ENCODE peak calls at places on chromosomes 2 and 18, in five cellular contexts. One of them, this sample, is unnamed.

GRCh38 chr18:8994603-8995002 is 107.9 kb upstream of the NDUFV2 start:
- DNase-seq in CD4-positive, alpha-beta T cell: no peak
- DNase-seq in CD8-positive, alpha-beta memory T cell: no peak
- DNase-seq in heart right ventricle: no peak
- DNase-seq in CD4-positive, CD25-positive, alpha-beta regulatory T cell: no peak
- DNase-seq in this sample: no peak

GRCh38 chr2:184577741-184578140 is 20.6 kb upstream of the ZNF804A start:
- DNase-seq in CD8-positive, alpha-beta memory T cell: no peak
- DNase-seq in CD4-positive, CD25-positive, alpha-beta regulatory T cell: no peak
- DNase-seq in heart right ventricle: no peak
- DNase-seq in CD4-positive, alpha-beta T cell: no peak
- DNase-seq in this sample: no peak

GRCh38 chr2:227877359-227878309 is 6.2 kb downstream of the DAW1 start:
- DNase-seq in CD4-positive, alpha-beta T cell: no peak
- DNase-seq in CD8-positive, alpha-beta memory T cell: no peak
- DNase-seq in heart right ventricle: no peak
- DNase-seq in CD4-positive, CD25-positive, alpha-beta regulatory T cell: no peak
- DNase-seq in this sample: no peak

GRCh38 chr2:9739508-9739907 is 103.8 kb upstream of the TAF1B start:
- DNase-seq in CD8-positive, alpha-beta memory T cell: peak; percentile 41
- DNase-seq in heart right ventricle: peak; percentile 86
- DNase-seq in CD4-positive, alpha-beta T cell: peak; percentile 59
- DNase-seq in CD4-positive, CD25-positive, alpha-beta regulatory T cell: peak; percentile 48
- DNase-seq in this sample: no peak

GRCh38 chr2:238914648-238915015 is 66.7 kb downstream of the TWIST2 start:
- DNase-seq in CD8-positive, alpha-beta memory T cell: no peak
- DNase-seq in CD4-positive, alpha-beta T cell: no peak
- DNase-seq in heart right ventricle: no peak
- DNase-seq in CD4-positive, CD25-positive, alpha-beta regulatory T cell: no peak
- DNase-seq in this sample: no peak

GRCh38 chr2:165698621-165698946 is 95.5 kb downstream of the GALNT3 start:
- DNase-seq in CD8-positive, alpha-beta memory T cell: no peak
- DNase-seq in CD4-positive, alpha-beta T cell: no peak
- DNase-seq in CD4-positive, CD25-positive, alpha-beta regulatory T cell: no peak
- DNase-seq in heart right ventricle: no peak
- DNase-seq in this sample: peak; percentile 31

GRCh38 chr18:3869848-3870247 is 419.9 kb downstream of the TGIF1 start:
- DNase-seq in CD8-positive, alpha-beta memory T cell: no peak
- DNase-seq in heart right ventricle: no peak
- DNase-seq in CD4-positive, alpha-beta T cell: no peak
- DNase-seq in CD4-positive, CD25-positive, alpha-beta regulatory T cell: no peak
- DNase-seq in this sample: no peak

GRCh38 chr2:173623411-173624076 is 268.9 kb downstream of the CDCA7 start:
- DNase-seq in heart right ventricle: no peak
- DNase-seq in CD4-positive, CD25-positive, alpha-beta regulatory T cell: no peak
- DNase-seq in CD8-positive, alpha-beta memory T cell: no peak
- DNase-seq in CD4-positive, alpha-beta T cell: no peak
- DNase-seq in this sample: no peak

GRCh38 chr2:234463626-234464290 is 33.1 kb downstream of the ARL4C start:
- DNase-seq in CD4-positive, CD25-positive, alpha-beta regulatory T cell: peak; percentile 84
- DNase-seq in heart right ventricle: no peak
- DNase-seq in CD8-positive, alpha-beta memory T cell: peak; percentile 85
- DNase-seq in CD4-positive, alpha-beta T cell: peak; percentile 77
- DNase-seq in this sample: no peak

GRCh38 chr2:46547223-46548102 is 68.1 kb downstream of the TMEM247 start:
- DNase-seq in heart right ventricle: peak; percentile 52
- DNase-seq in CD8-positive, alpha-beta memory T cell: no peak
- DNase-seq in CD4-positive, CD25-positive, alpha-beta regulatory T cell: no peak
- DNase-seq in CD4-positive, alpha-beta T cell: no peak
- DNase-seq in this sample: peak; percentile 44

GRCh38 chr2:47008381-47009280 is 93.0 kb upstream of the MCFD2 start:
- DNase-seq in heart right ventricle: peak; percentile 62
- DNase-seq in CD4-positive, alpha-beta T cell: no peak
- DNase-seq in CD4-positive, CD25-positive, alpha-beta regulatory T cell: no peak
- DNase-seq in CD8-positive, alpha-beta memory T cell: no peak
- DNase-seq in this sample: peak; percentile 39

GRCh38 chr2:205704101-205704741 is 21.9 kb downstream of the NRP2 start:
- DNase-seq in heart right ventricle: no peak
- DNase-seq in CD4-positive, CD25-positive, alpha-beta regulatory T cell: no peak
- DNase-seq in CD4-positive, alpha-beta T cell: no peak
- DNase-seq in CD8-positive, alpha-beta memory T cell: no peak
- DNase-seq in this sample: no peak

GRCh38 chr2:20592106-20593071 is 58.5 kb downstream of the HS1BP3 start:
- DNase-seq in CD4-positive, CD25-positive, alpha-beta regulatory T cell: no peak
- DNase-seq in heart right ventricle: peak; percentile 4
- DNase-seq in CD8-positive, alpha-beta memory T cell: no peak
- DNase-seq in CD4-positive, alpha-beta T cell: no peak
- DNase-seq in this sample: no peak

GRCh38 chr2:173286153-173286809 is 68.4 kb upstream of the CDCA7 start:
- DNase-seq in CD8-positive, alpha-beta memory T cell: no peak
- DNase-seq in CD4-positive, alpha-beta T cell: no peak
- DNase-seq in CD4-positive, CD25-positive, alpha-beta regulatory T cell: no peak
- DNase-seq in heart right ventricle: no peak
- DNase-seq in this sample: no peak

GRCh38 chr2:221911316-221911715 is 339.2 kb upstream of the EPHA4 start:
- DNase-seq in CD4-positive, alpha-beta T cell: no peak
- DNase-seq in CD4-positive, CD25-positive, alpha-beta regulatory T cell: no peak
- DNase-seq in CD8-positive, alpha-beta memory T cell: no peak
- DNase-seq in heart right ventricle: no peak
- DNase-seq in this sample: no peak

GRCh38 chr2:175805442-175806114 is 196.5 kb downstream of the LNPK start:
- DNase-seq in CD4-positive, CD25-positive, alpha-beta regulatory T cell: no peak
- DNase-seq in heart right ventricle: no peak
- DNase-seq in CD4-positive, alpha-beta T cell: no peak
- DNase-seq in CD8-positive, alpha-beta memory T cell: no peak
- DNase-seq in this sample: no peak

GRCh38 chr18:74775239-74775638 is 177.6 kb downstream of the ZNF407 start:
- DNase-seq in CD4-positive, CD25-positive, alpha-beta regulatory T cell: no peak
- DNase-seq in CD8-positive, alpha-beta memory T cell: no peak
- DNase-seq in heart right ventricle: no peak
- DNase-seq in CD4-positive, alpha-beta T cell: no peak
- DNase-seq in this sample: no peak

DNA sequence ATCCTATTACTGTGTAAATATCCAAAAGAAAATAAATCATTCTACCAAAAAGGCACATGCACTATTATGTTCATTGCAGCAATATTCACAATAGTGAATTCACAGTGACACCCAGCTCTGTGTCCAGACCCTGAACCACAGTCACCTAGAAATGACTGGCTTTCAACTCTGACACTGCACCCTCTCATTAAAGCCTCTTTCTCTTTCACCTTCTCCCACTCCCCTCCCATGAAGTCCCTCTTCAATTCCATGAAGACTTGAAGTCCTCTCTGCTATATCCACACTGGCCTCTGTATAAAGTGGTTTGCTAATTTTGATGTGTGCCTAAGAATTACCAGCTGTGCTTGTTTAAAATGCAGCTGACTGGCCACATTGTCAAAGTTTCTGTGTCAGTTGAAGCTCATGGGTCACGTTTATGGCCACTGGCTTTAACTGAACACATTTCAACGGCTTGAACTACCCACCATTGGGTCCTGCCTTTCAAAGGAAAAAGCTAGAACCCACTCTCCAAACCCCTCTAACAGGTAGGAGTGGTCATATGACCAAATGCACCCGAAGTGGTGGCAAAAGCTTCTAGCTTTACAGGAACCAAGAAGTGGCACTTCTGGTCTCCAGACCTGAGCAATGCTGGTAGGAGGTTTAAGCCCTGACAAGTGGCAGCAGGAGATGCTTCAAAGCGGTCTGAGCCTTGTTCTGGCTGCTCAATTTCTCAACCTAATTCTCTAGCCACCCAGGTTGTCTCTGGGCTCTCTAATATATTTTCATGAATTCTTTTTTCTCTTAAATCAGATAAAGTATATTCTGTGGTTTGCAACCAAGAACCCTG is 34.3 kb downstream of the B4GALT6 start:
- DNase-seq in heart right ventricle: no peak
- DNase-seq in CD4-positive, CD25-positive, alpha-beta regulatory T cell: no peak
- DNase-seq in CD8-positive, alpha-beta memory T cell: no peak
- DNase-seq in CD4-positive, alpha-beta T cell: no peak
- DNase-seq in this sample: no peak
- H3K27ac ChIP-seq in heart right ventricle: no peak overlapping the region
- H3K27ac ChIP-seq in CD4-positive, CD25-positive, alpha-beta regulatory T cell: no peak overlapping the region
- H3K27ac ChIP-seq in CD8-positive, alpha-beta memory T cell: no peak overlapping the region
- H3K27ac ChIP-seq in CD4-positive, alpha-beta T cell: no peak overlapping the region
- H3K27ac ChIP-seq in this sample: no peak overlapping the region

GRCh38 chr2:197121255-197121654 is 189.3 kb downstream of the ANKRD44 start:
- DNase-seq in CD4-positive, CD25-positive, alpha-beta regulatory T cell: no peak
- DNase-seq in CD8-positive, alpha-beta memory T cell: no peak
- DNase-seq in CD4-positive, alpha-beta T cell: no peak
- DNase-seq in heart right ventricle: no peak
- DNase-seq in this sample: no peak
- H3K27ac ChIP-seq in CD4-positive, CD25-positive, alpha-beta regulatory T cell: no peak overlapping the region
- H3K27ac ChIP-seq in CD8-positive, alpha-beta memory T cell: no peak overlapping the region
- H3K27ac ChIP-seq in CD4-positive, alpha-beta T cell: peak overlapping the region; percentile 21
- H3K27ac ChIP-seq in heart right ventricle: no peak overlapping the region
- H3K27ac ChIP-seq in this sample: no peak overlapping the region

GRCh38 chr2:204535356-204535755 is 9.9 kb upstream of the PARD3B start:
- DNase-seq in CD4-positive, alpha-beta T cell: no peak
- DNase-seq in heart right ventricle: no peak
- DNase-seq in CD8-positive, alpha-beta memory T cell: no peak
- DNase-seq in CD4-positive, CD25-positive, alpha-beta regulatory T cell: no peak
- DNase-seq in this sample: no peak

GRCh38 chr2:204535764-204536163 is 9.5 kb upstream of the PARD3B start:
- DNase-seq in CD8-positive, alpha-beta memory T cell: no peak
- DNase-seq in CD4-positive, alpha-beta T cell: no peak
- DNase-seq in CD4-positive, CD25-positive, alpha-beta regulatory T cell: no peak
- DNase-seq in heart right ventricle: no peak
- DNase-seq in this sample: no peak

GRCh38 chr2:204541637-204542036 is 3.6 kb upstream of the PARD3B start:
- DNase-seq in heart right ventricle: no peak
- DNase-seq in CD4-positive, alpha-beta T cell: no peak
- DNase-seq in CD8-positive, alpha-beta memory T cell: no peak
- DNase-seq in CD4-positive, CD25-positive, alpha-beta regulatory T cell: no peak
- DNase-seq in this sample: no peak

GRCh38 chr2:204539010-204539385 is 6.3 kb upstream of the PARD3B start:
- DNase-seq in CD4-positive, alpha-beta T cell: no peak
- DNase-seq in CD8-positive, alpha-beta memory T cell: no peak
- DNase-seq in heart right ventricle: no peak
- DNase-seq in CD4-positive, CD25-positive, alpha-beta regulatory T cell: no peak
- DNase-seq in this sample: no peak

DNA sequence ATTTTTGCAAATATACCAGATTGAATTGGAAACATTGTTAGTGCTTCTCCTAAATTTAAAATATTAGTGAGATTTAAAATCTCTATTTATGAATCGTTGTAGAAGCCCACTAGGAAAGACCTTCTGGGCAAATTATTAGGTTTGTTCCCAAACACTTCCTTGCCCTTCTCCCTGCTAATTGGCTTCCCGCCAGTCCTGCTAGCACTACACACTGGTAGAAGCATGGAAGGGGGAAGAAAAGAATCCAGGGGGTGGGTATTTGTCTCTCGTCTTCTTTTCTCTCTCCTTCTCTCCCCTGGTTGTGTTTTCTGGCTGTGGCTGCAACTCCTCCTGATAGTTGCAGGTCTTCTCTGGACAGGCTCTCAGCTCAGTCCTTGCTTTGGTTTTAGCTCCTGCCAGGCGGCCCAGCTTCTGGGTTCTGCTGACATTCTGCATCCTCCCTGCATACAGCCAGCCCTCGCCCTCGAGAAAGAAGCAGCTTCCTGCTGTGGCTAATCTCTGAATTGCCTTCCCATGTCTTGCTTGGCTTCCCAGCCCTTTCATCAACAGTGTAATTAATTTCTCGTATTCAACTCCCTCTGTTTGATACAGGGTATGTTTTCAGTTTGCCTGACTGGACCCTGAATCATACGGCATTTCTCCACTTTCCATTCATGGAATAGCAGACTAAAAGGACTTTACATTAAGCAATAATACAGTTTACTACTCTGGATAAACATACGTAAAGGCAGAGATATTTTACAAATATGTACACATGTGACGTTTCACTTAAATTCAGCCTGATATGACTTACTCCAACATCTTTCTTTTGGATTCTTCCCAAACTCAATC is 6.9 kb upstream of the PARD3B start:
- DNase-seq in CD4-positive, alpha-beta T cell: no peak
- DNase-seq in CD8-positive, alpha-beta memory T cell: no peak
- DNase-seq in CD4-positive, CD25-positive, alpha-beta regulatory T cell: no peak
- DNase-seq in heart right ventricle: no peak
- DNase-seq in this sample: no peak
- H3K27ac ChIP-seq in CD4-positive, alpha-beta T cell: no peak overlapping the region
- H3K27ac ChIP-seq in CD8-positive, alpha-beta memory T cell: no peak overlapping the region
- H3K27ac ChIP-seq in CD4-positive, CD25-positive, alpha-beta regulatory T cell: no peak overlapping the region
- H3K27ac ChIP-seq in heart right ventricle: no peak overlapping the region
- H3K27ac ChIP-seq in this sample: no peak overlapping the region

GRCh38 chr2:53827398-53828175 is 32.2 kb downstream of the GPR75 start:
- DNase-seq in CD8-positive, alpha-beta memory T cell: no peak
- DNase-seq in heart right ventricle: no peak
- DNase-seq in CD4-positive, alpha-beta T cell: no peak
- DNase-seq in CD4-positive, CD25-positive, alpha-beta regulatory T cell: no peak
- DNase-seq in this sample: peak; percentile 42
- H3K27ac ChIP-seq in CD8-positive, alpha-beta memory T cell: no peak overlapping the region
- H3K27ac ChIP-seq in heart right ventricle: peak overlapping the region; percentile 76
- H3K27ac ChIP-seq in CD4-positive, alpha-beta T cell: no peak overlapping the region
- H3K27ac ChIP-seq in CD4-positive, CD25-positive, alpha-beta regulatory T cell: no peak overlapping the region
- H3K27ac ChIP-seq in this sample: peak overlapping the region; percentile 69

GRCh38 chr2:127770973-127771735 is 39.8 kb downstream of the WDR33 start:
- DNase-seq in CD4-positive, alpha-beta T cell: no peak
- DNase-seq in CD8-positive, alpha-beta memory T cell: no peak
- DNase-seq in heart right ventricle: no peak
- DNase-seq in CD4-positive, CD25-positive, alpha-beta regulatory T cell: no peak
- DNase-seq in this sample: no peak

GRCh38 chr2:127768775-127769479 is 42.0 kb downstream of the WDR33 start:
- DNase-seq in CD4-positive, CD25-positive, alpha-beta regulatory T cell: no peak
- DNase-seq in CD8-positive, alpha-beta memory T cell: no peak
- DNase-seq in CD4-positive, alpha-beta T cell: no peak
- DNase-seq in heart right ventricle: no peak
- DNase-seq in this sample: no peak

GRCh38 chr2:127769587-127769986 is 41.4 kb downstream of the WDR33 start:
- DNase-seq in CD8-positive, alpha-beta memory T cell: no peak
- DNase-seq in CD4-positive, CD25-positive, alpha-beta regulatory T cell: no peak
- DNase-seq in CD4-positive, alpha-beta T cell: no peak
- DNase-seq in heart right ventricle: no peak
- DNase-seq in this sample: no peak

GRCh38 chr2:127776122-127776780 is 34.7 kb downstream of the WDR33 start:
- DNase-seq in CD4-positive, CD25-positive, alpha-beta regulatory T cell: no peak
- DNase-seq in heart right ventricle: no peak
- DNase-seq in CD8-positive, alpha-beta memory T cell: no peak
- DNase-seq in CD4-positive, alpha-beta T cell: no peak
- DNase-seq in this sample: no peak

DNA sequence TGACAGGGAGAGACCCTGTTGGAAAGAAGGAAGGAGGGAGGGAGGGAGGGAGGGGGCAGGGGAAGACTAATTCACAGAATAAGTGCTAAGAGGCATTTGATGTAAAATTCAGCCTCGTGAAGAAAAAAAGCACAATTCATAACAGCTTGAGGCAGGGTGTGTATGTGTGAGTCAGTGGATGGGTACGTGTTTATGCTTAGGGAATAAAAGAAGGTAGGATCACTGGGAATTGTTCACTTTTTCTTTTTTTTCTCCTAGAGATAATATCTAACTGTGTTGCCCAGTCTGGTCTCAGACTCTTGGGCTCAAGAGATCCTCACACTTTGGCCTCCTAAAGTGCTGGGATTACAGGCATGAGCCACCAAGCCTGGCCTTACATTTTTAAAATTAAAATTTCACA is 39.2 kb downstream of the WDR33 start:
- DNase-seq in CD4-positive, alpha-beta T cell: no peak
- DNase-seq in CD8-positive, alpha-beta memory T cell: no peak
- DNase-seq in CD4-positive, CD25-positive, alpha-beta regulatory T cell: no peak
- DNase-seq in heart right ventricle: no peak
- DNase-seq in this sample: no peak
- H3K27ac ChIP-seq in CD4-positive, alpha-beta T cell: no peak overlapping the region
- H3K27ac ChIP-seq in CD8-positive, alpha-beta memory T cell: no peak overlapping the region
- H3K27ac ChIP-seq in CD4-positive, CD25-positive, alpha-beta regulatory T cell: no peak overlapping the region
- H3K27ac ChIP-seq in heart right ventricle: no peak overlapping the region
- H3K27ac ChIP-seq in this sample: no peak overlapping the region

GRCh38 chr2:151770995-151771394 is 36.7 kb upstream of the NEB start:
- DNase-seq in heart right ventricle: no peak
- DNase-seq in CD8-positive, alpha-beta memory T cell: no peak
- DNase-seq in CD4-positive, CD25-positive, alpha-beta regulatory T cell: no peak
- DNase-seq in CD4-positive, alpha-beta T cell: no peak
- DNase-seq in this sample: no peak
- H3K27ac ChIP-seq in heart right ventricle: no peak overlapping the region
- H3K27ac ChIP-seq in CD8-positive, alpha-beta memory T cell: no peak overlapping the region
- H3K27ac ChIP-seq in CD4-positive, CD25-positive, alpha-beta regulatory T cell: no peak overlapping the region
- H3K27ac ChIP-seq in CD4-positive, alpha-beta T cell: no peak overlapping the region
- H3K27ac ChIP-seq in this sample: no peak overlapping the region